ENCODE peak calls at places on chromosome 19, in ten cellular contexts. Z is sigmoid colon; K is effector memory CD4-positive, alpha-beta T cell; I is tibial nerve; E is hepatocyte; N is left ventricle myocardium inferior; F is upper lobe of right lung; M is adipocyte; C is MM.1S; W is body of pancreas. A is an unnamed sample.
A peak's percentile ranks its signal among the peaks of the same experiment; 100 is the strongest.

GRCh38 chr19:39403331-39404312 is 3.0 kb upstream of the ZFP36 start:
- DNase-seq in Z (peak; percentile 100), K (peak; percentile 98), I (peak; percentile 99), E (peak; percentile 99), N (peak; percentile 98), F (peak; percentile 99), M (peak; percentile 100), C (peak; percentile 89), W (peak; percentile 96), A (peak; percentile 94)

GRCh38 chr19:52665529-52665928 is 27.4 kb upstream of the ZNF83 start:
- DNase-seq in Z (no peak), K (no peak), I (no peak), E (peak; percentile 15), N (no peak), F (no peak), M (no peak), C (no peak), W (no peak), A (no peak)

GRCh38 chr19:33488826-33489225 is 32.8 kb downstream of the PEPD start:
- DNase-seq in Z (peak; percentile 50), K (no peak), I (no peak), E (no peak), N (no peak), F (peak; percentile 49), M (no peak), C (no peak), W (no peak), A (no peak)

GRCh38 chr19:1612114-1613086 is 7.1 kb upstream of the UQCR11 start:
- DNase-seq in Z (no peak), K (no peak), I (no peak), E (no peak), N (no peak), F (no peak), M (no peak), C (no peak), W (no peak), A (no peak)

GRCh38 chr19:11580665-11581418 is 3.4 kb upstream of the ACP5 start:
- DNase-seq in Z (no peak), K (no peak), I (no peak), E (no peak), N (no peak), F (no peak), M (no peak), C (no peak), W (peak; percentile 37), A (no peak)

GRCh38 chr19:6828306-6828697 is 55.8 kb downstream of the VAV1 start:
- DNase-seq in Z (no peak), K (no peak), I (no peak), E (no peak), N (no peak), F (no peak), M (no peak), C (no peak), W (no peak), A (no peak)

GRCh38 chr19:3604987-3605343 is 1.7 kb downstream of the TBXA2R start:
- DNase-seq in Z (peak; percentile 59), K (no peak), I (no peak), E (no peak), N (no peak), F (no peak), M (no peak), C (no peak), W (no peak), A (no peak)

GRCh38 chr19:38701455-38702063 is 42.7 kb downstream of the CAPN12 start:
- DNase-seq in Z (no peak), K (no peak), I (no peak), E (peak; percentile 81), N (no peak), F (peak; percentile 57), M (peak; percentile 42), C (no peak), W (no peak), A (peak; percentile 96)

GRCh38 chr19:17081672-17082630 is 6.4 kb downstream of the MYO9B start:
- DNase-seq in Z (no peak), K (no peak), I (peak; percentile 61), E (no peak), N (peak; percentile 62), F (no peak), M (no peak), C (no peak), W (peak; percentile 24), A (no peak)

GRCh38 chr19:50030937-50031336 is 5.1 kb downstream of the ZNF473 start:
- DNase-seq in Z (no peak), K (no peak), I (no peak), E (no peak), N (no peak), F (no peak), M (no peak), C (no peak), W (no peak), A (no peak)

GRCh38 chr19:51305479-51305878 is 6.0 kb upstream of the IGLON5 start:
- DNase-seq in Z (no peak), K (no peak), I (no peak), E (no peak), N (no peak), F (no peak), M (no peak), C (no peak), W (no peak), A (no peak)

GRCh38 chr19:34851277-34851804 is 75.4 kb upstream of the ZNF30 start:
- DNase-seq in Z (no peak), K (no peak), I (no peak), E (peak; percentile 26), N (no peak), F (peak; percentile 31), M (no peak), C (peak; percentile 19), W (no peak), A (peak; percentile 62)

GRCh38 chr19:45217957-45218334 is 27.3 kb downstream of the EXOC3L2 start:
- DNase-seq in Z (no peak), K (no peak), I (no peak), E (no peak), N (no peak), F (no peak), M (no peak), C (no peak), W (no peak), A (no peak)

GRCh38 chr19:45216677-45217076 is 28.5 kb downstream of the EXOC3L2 start:
- DNase-seq in Z (no peak), K (no peak), I (no peak), E (no peak), N (no peak), F (no peak), M (peak; percentile 47), C (no peak), W (no peak), A (no peak)

GRCh38 chr19:45218426-45218825 is 26.8 kb downstream of the EXOC3L2 start:
- DNase-seq in Z (no peak), K (no peak), I (no peak), E (no peak), N (no peak), F (no peak), M (no peak), C (no peak), W (no peak), A (no peak)

GRCh38 chr19:45218887-45219780 is 26.1 kb downstream of the EXOC3L2 start:
- DNase-seq in Z (no peak), K (no peak), I (no peak), E (no peak), N (no peak), F (no peak), M (peak; percentile 12), C (no peak), W (no peak), A (no peak)

DNA sequence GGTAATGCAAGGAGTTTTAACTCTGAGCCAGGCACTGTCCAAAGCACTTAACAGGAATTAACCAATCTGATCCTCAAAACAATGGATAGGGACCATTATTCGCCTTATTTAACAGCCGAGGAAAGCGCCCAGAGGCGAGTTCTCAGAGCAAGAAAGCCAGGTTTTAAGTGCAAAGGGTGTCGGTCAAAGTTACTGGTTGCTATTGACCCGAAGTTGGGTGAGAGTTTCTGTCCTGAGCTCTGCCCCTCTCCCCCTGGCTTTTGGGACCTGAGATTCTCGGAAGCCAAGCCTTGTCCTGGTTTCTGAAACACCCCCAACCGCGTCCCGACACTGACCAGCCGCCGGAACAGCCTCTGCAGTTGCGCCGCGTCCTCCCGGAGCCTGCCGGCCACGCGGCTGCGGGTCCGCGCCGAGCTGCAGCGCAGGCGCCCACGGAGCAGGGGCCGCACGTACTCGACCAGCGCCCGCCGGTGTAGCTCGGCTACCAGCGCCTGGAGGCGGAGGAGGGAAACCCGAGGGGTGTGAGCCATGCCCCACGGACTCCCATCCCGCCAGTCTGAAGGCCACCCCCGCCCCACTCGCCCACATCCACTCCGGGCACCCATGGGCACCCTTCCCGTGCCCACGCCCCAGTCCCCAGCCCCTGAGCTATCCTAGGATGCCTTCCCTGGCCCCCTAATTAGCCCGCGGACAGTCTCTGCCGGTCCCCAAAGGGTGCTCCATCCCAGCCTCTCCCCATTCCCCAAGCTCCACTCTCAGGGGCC is 27.8 kb downstream of the EXOC3L2 start:
- DNase-seq in Z (no peak), K (no peak), I (no peak), E (peak; percentile 30), N (no peak), F (no peak), M (peak; percentile 35), C (no peak), W (no peak), A (no peak)
- H3K27me3 ChIP-seq in Z (peaks cover 23% of the 10 kb centered on the region), K (peaks cover 3% of the 10 kb centered on the region), I (no peaks in the 10 kb centered on the region), E (peaks cover 79% of the 10 kb centered on the region), N (peaks cover 63% of the 10 kb centered on the region), F (peaks cover 42% of the 10 kb centered on the region), M (peaks cover 36% of the 10 kb centered on the region), C (peaks cover 80% of the 10 kb centered on the region), W (peaks cover 11% of the 10 kb centered on the region), A (no peaks in the 10 kb centered on the region)

GRCh38 chr19:14703833-14704232 is 14.0 kb downstream of the ZNF333 start:
- DNase-seq in Z (no peak), K (no peak), I (no peak), E (no peak), N (no peak), F (no peak), M (no peak), C (no peak), W (no peak), A (no peak)
- H3K36me3 ChIP-seq in Z (peaks cover 95% of the 10 kb centered on the region), K (peaks cover 82% of the 10 kb centered on the region), I (peaks cover 84% of the 10 kb centered on the region), E (no peaks in the 10 kb centered on the region), N (peaks cover 100% of the 10 kb centered on the region), F (peaks cover 85% of the 10 kb centered on the region), M (peaks cover 89% of the 10 kb centered on the region), C (no peaks in the 10 kb centered on the region), W (peaks cover 24% of the 10 kb centered on the region), A (no peaks in the 10 kb centered on the region)

DNA sequence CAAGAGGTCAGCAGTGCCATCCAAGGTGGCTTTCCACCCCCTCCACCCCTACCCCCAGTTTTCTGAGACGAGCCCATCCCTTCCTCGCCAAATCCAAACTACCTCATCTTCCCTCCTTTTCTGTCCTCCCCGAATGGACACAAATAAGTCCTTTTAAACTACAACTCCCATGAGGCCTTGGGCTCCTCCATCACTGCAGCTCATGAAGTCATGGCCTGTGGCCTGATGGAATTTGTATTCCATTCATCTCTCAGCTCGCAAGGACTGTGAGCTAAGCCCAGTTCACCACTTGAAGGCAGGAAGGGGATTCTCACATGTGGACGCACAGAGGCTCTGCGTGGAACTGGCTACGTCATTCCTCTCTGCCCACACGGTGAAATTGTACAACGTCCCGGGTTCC is 12.5 kb downstream of the PTPRH start:
- DNase-seq in Z (no peak), K (no peak), I (no peak), E (peak; percentile 3), N (no peak), F (no peak), M (no peak), C (no peak), W (no peak), A (no peak)
- H3K4me1 ChIP-seq in Z (no peaks in the 10 kb centered on the region), K (no peaks in the 10 kb centered on the region), I (no peaks in the 10 kb centered on the region), E (no peaks in the 10 kb centered on the region), N (no peaks in the 10 kb centered on the region), F (no peaks in the 10 kb centered on the region), M (no peaks in the 10 kb centered on the region), C (no peaks in the 10 kb centered on the region), W (no peaks in the 10 kb centered on the region), A (no peaks in the 10 kb centered on the region)

GRCh38 chr19:55116232-55117062 is 990 bp downstream of the PPP1R12C start:
- DNase-seq in Z (peak; percentile 92), K (peak; percentile 17), I (peak; percentile 67), E (peak; percentile 81), N (peak; percentile 74), F (no peak), M (peak; percentile 84), C (peak; percentile 34), W (peak; percentile 67), A (no peak)
- H3K27me3 ChIP-seq in Z (no peaks in the 10 kb centered on the region), K (no peaks in the 10 kb centered on the region), I (no peaks in the 10 kb centered on the region), E (no peaks in the 10 kb centered on the region), N (no peaks in the 10 kb centered on the region), F (no peaks in the 10 kb centered on the region), M (no peaks in the 10 kb centered on the region), C (peaks cover 24% of the 10 kb centered on the region), W (no peaks in the 10 kb centered on the region), A (no peaks in the 10 kb centered on the region)

A was measured in Caco-2.